ENCODE peak calls at places on chromosomes 12 and 14, in eight cellular contexts. G is esophagus squamous epithelium, D is occipital lobe, K is mesendoderm, C is HS-5, Q is NCI-H1105, L is iPS-NIHi11, J is HL-60. T is an unnamed sample.

GRCh38 chr12:69329669-69330428 is 18.3 kb upstream of the LYZ start:
- DNase-seq in Q (no peak), G (no peak), C (no peak), J (peak; percentile 87), K (no peak), D (no peak), L (no peak), T (no peak)

GRCh38 chr14:106843951-106844483 is 1317.6 kb downstream of the TMEM121 start:
- DNase-seq in C (no peak), Q (no peak), K (no peak), D (no peak), G (no peak), J (peak; percentile 81), L (no peak), T (no peak)

GRCh38 chr12:13982010-13982409 is 608 bp upstream of the GRIN2B start:
- DNase-seq in L (peak; percentile 89), K (peak; percentile 75), Q (no peak), J (no peak), G (no peak), C (no peak), D (no peak), T (peak; percentile 79)

GRCh38 chr12:69097619-69098368 is 141.6 kb upstream of the CPSF6 start:
- DNase-seq in L (no peak), Q (no peak), K (peak; percentile 71), D (no peak), C (peak; percentile 32), G (no peak), J (no peak), T (peak; percentile 77)

GRCh38 chr12:65607271-65607880 is 216.9 kb upstream of the HMGA2 start:
- DNase-seq in G (no peak), D (no peak), K (peak; percentile 78), C (no peak), J (no peak), Q (no peak), L (no peak), T (peak; percentile 85)

GRCh38 chr12:1575799-1576401 is 18.5 kb downstream of the FBXL14 start:
- DNase-seq in L (no peak), C (no peak), K (no peak), J (peak; percentile 4), G (no peak), D (no peak), Q (no peak), T (no peak)

GRCh38 chr12:119176267-119177055 is 2.3 kb upstream of the HSPB8 start:
- DNase-seq in K (peak; percentile 91), C (peak; percentile 15), Q (no peak), L (peak; percentile 43), J (no peak), G (peak; percentile 14), D (peak; percentile 61), T (peak; percentile 99)

GRCh38 chr12:129540249-129540648 is 363.6 kb downstream of the TMEM132D start:
- DNase-seq in G (no peak), L (no peak), J (no peak), K (no peak), Q (no peak), C (no peak), D (no peak), T (no peak)

GRCh38 chr12:95395706-95396105 is 78.2 kb upstream of the METAP2 start:
- DNase-seq in C (no peak), K (no peak), D (no peak), G (no peak), J (no peak), Q (no peak), L (no peak), T (no peak)

GRCh38 chr14:105294142-105294597 is 6.6 kb downstream of the BRF1 start:
- DNase-seq in J (peak; percentile 21), D (peak; percentile 39), G (no peak), L (no peak), C (no peak), K (peak; percentile 23), Q (no peak), T (peak; percentile 60)

GRCh38 chr14:49975799-49976198 is 82.9 kb downstream of the ARF6 start:
- DNase-seq in Q (no peak), K (no peak), C (no peak), D (no peak), G (no peak), J (no peak), L (no peak), T (no peak)